ENCODE peak calls at places on chromosomes 12 and 14, in eight cellular contexts. One of them, this sample, is unnamed.

GRCh38 chr12:63394349-63394748 is 243.3 kb upstream of the AVPR1A start:
- DNase-seq in fibroblast of lung: no peak
- DNase-seq in Peyer's patch: no peak
- DNase-seq in HFF-Myc: no peak
- DNase-seq in AG04450: no peak
- DNase-seq in lower leg skin: no peak
- DNase-seq in CD8-positive, alpha-beta T cell: no peak
- DNase-seq in brain microvascular endothelial cell: no peak
- DNase-seq in this sample: no peak

GRCh38 chr14:69059658-69060648 is 80.9 kb upstream of the ACTN1 start:
- DNase-seq in HFF-Myc: peak
- DNase-seq in Peyer's patch: no peak
- DNase-seq in AG04450: peak
- DNase-seq in CD8-positive, alpha-beta T cell: no peak
- DNase-seq in fibroblast of lung: peak
- DNase-seq in brain microvascular endothelial cell: peak
- DNase-seq in lower leg skin: no peak
- DNase-seq in this sample: peak

GRCh38 chr14:52338282-52338681 is 24.2 kb downstream of the PTGER2 start:
- DNase-seq in Peyer's patch: no peak
- DNase-seq in AG04450: no peak
- DNase-seq in CD8-positive, alpha-beta T cell: no peak
- DNase-seq in lower leg skin: no peak
- DNase-seq in brain microvascular endothelial cell: peak
- DNase-seq in fibroblast of lung: peak
- DNase-seq in HFF-Myc: no peak
- DNase-seq in this sample: peak

GRCh38 chr14:72892103-72892878 is 1.6 kb downstream of the DPF3 start:
- DNase-seq in AG04450: no peak
- DNase-seq in fibroblast of lung: peak
- DNase-seq in HFF-Myc: no peak
- DNase-seq in lower leg skin: no peak
- DNase-seq in brain microvascular endothelial cell: peak
- DNase-seq in CD8-positive, alpha-beta T cell: peak
- DNase-seq in Peyer's patch: no peak
- DNase-seq in this sample: no peak

GRCh38 chr12:67667276-67668073 is 18.9 kb downstream of the DYRK2 start:
- DNase-seq in CD8-positive, alpha-beta T cell: no peak
- DNase-seq in lower leg skin: peak
- DNase-seq in brain microvascular endothelial cell: no peak
- DNase-seq in AG04450: no peak
- DNase-seq in Peyer's patch: no peak
- DNase-seq in HFF-Myc: no peak
- DNase-seq in fibroblast of lung: no peak
- DNase-seq in this sample: no peak

GRCh38 chr12:12819752-12820311 is 6.7 kb downstream of the DDX47 start:
- DNase-seq in lower leg skin: no peak
- DNase-seq in HFF-Myc: peak
- DNase-seq in AG04450: peak
- DNase-seq in CD8-positive, alpha-beta T cell: no peak
- DNase-seq in Peyer's patch: no peak
- DNase-seq in brain microvascular endothelial cell: peak
- DNase-seq in fibroblast of lung: peak
- DNase-seq in this sample: peak

GRCh38 chr14:78143489-78144145 is 26.6 kb upstream of the NRXN3 start:
- DNase-seq in fibroblast of lung: peak
- DNase-seq in AG04450: no peak
- DNase-seq in CD8-positive, alpha-beta T cell: no peak
- DNase-seq in HFF-Myc: no peak
- DNase-seq in lower leg skin: no peak
- DNase-seq in Peyer's patch: no peak
- DNase-seq in brain microvascular endothelial cell: no peak
- DNase-seq in this sample: no peak

GRCh38 chr12:122199484-122200355 is 3.8 kb upstream of the B3GNT4 start:
- DNase-seq in brain microvascular endothelial cell: no peak
- DNase-seq in AG04450: no peak
- DNase-seq in Peyer's patch: no peak
- DNase-seq in fibroblast of lung: no peak
- DNase-seq in HFF-Myc: no peak
- DNase-seq in CD8-positive, alpha-beta T cell: no peak
- DNase-seq in lower leg skin: no peak
- DNase-seq in this sample: no peak

GRCh38 chr14:51871846-51872245 is 11.4 kb downstream of the GNG2 start:
- DNase-seq in lower leg skin: no peak
- DNase-seq in CD8-positive, alpha-beta T cell: no peak
- DNase-seq in Peyer's patch: no peak
- DNase-seq in fibroblast of lung: no peak
- DNase-seq in AG04450: no peak
- DNase-seq in HFF-Myc: no peak
- DNase-seq in brain microvascular endothelial cell: no peak
- DNase-seq in this sample: no peak

GRCh38 chr14:61502459-61503093 is 181.2 kb downstream of the PRKCH start:
- DNase-seq in AG04450: no peak
- DNase-seq in fibroblast of lung: peak
- DNase-seq in lower leg skin: no peak
- DNase-seq in CD8-positive, alpha-beta T cell: no peak
- DNase-seq in HFF-Myc: no peak
- DNase-seq in Peyer's patch: no peak
- DNase-seq in brain microvascular endothelial cell: no peak
- DNase-seq in this sample: no peak

GRCh38 chr12:83040339-83040738 is 353.6 kb downstream of the TMTC2 start:
- DNase-seq in brain microvascular endothelial cell: no peak
- DNase-seq in AG04450: no peak
- DNase-seq in lower leg skin: no peak
- DNase-seq in fibroblast of lung: no peak
- DNase-seq in Peyer's patch: no peak
- DNase-seq in HFF-Myc: no peak
- DNase-seq in CD8-positive, alpha-beta T cell: no peak
- DNase-seq in this sample: no peak

GRCh38 chr14:76133103-76133502 is 18.6 kb upstream of the GPATCH2L start:
- DNase-seq in lower leg skin: no peak
- DNase-seq in brain microvascular endothelial cell: peak
- DNase-seq in Peyer's patch: no peak
- DNase-seq in fibroblast of lung: peak
- DNase-seq in CD8-positive, alpha-beta T cell: no peak
- DNase-seq in HFF-Myc: no peak
- DNase-seq in AG04450: no peak
- DNase-seq in this sample: no peak

GRCh38 chr12:34151019-34151418 is 128.7 kb downstream of the ALG10 start:
- DNase-seq in Peyer's patch: no peak
- DNase-seq in CD8-positive, alpha-beta T cell: no peak
- DNase-seq in lower leg skin: no peak
- DNase-seq in brain microvascular endothelial cell: no peak
- DNase-seq in fibroblast of lung: no peak
- DNase-seq in AG04450: no peak
- DNase-seq in HFF-Myc: no peak
- DNase-seq in this sample: no peak

GRCh38 chr14:21063479-21063878 is 5.9 kb downstream of the RNASE8 start:
- DNase-seq in brain microvascular endothelial cell: peak
- DNase-seq in HFF-Myc: no peak
- DNase-seq in CD8-positive, alpha-beta T cell: no peak
- DNase-seq in AG04450: peak
- DNase-seq in lower leg skin: no peak
- DNase-seq in Peyer's patch: no peak
- DNase-seq in fibroblast of lung: peak
- DNase-seq in this sample: no peak

GRCh38 chr12:83093426-83093825 is 406.7 kb downstream of the TMTC2 start:
- DNase-seq in fibroblast of lung: no peak
- DNase-seq in Peyer's patch: no peak
- DNase-seq in brain microvascular endothelial cell: no peak
- DNase-seq in HFF-Myc: no peak
- DNase-seq in CD8-positive, alpha-beta T cell: no peak
- DNase-seq in AG04450: no peak
- DNase-seq in lower leg skin: no peak
- DNase-seq in this sample: no peak

GRCh38 chr14:41423503-41423902 is 183.2 kb upstream of the LRFN5 start:
- DNase-seq in lower leg skin: no peak
- DNase-seq in HFF-Myc: no peak
- DNase-seq in brain microvascular endothelial cell: no peak
- DNase-seq in CD8-positive, alpha-beta T cell: no peak
- DNase-seq in Peyer's patch: no peak
- DNase-seq in fibroblast of lung: peak
- DNase-seq in AG04450: no peak
- DNase-seq in this sample: no peak

GRCh38 chr14:23162005-23162404 is 21.5 kb downstream of the SLC7A8 start:
- DNase-seq in HFF-Myc: no peak
- DNase-seq in CD8-positive, alpha-beta T cell: no peak
- DNase-seq in AG04450: no peak
- DNase-seq in fibroblast of lung: no peak
- DNase-seq in lower leg skin: no peak
- DNase-seq in Peyer's patch: no peak
- DNase-seq in brain microvascular endothelial cell: no peak
- DNase-seq in this sample: no peak

GRCh38 chr12:79710707-79711483 is 20.1 kb upstream of the PAWR start:
- DNase-seq in HFF-Myc: no peak
- DNase-seq in brain microvascular endothelial cell: no peak
- DNase-seq in CD8-positive, alpha-beta T cell: no peak
- DNase-seq in lower leg skin: no peak
- DNase-seq in AG04450: no peak
- DNase-seq in fibroblast of lung: no peak
- DNase-seq in Peyer's patch: no peak
- DNase-seq in this sample: no peak
- H3K4me3 ChIP-seq in HFF-Myc: no peak
- H3K4me3 ChIP-seq in brain microvascular endothelial cell: peak
- H3K4me3 ChIP-seq in CD8-positive, alpha-beta T cell: no peak
- H3K4me3 ChIP-seq in lower leg skin: no peak
- H3K4me3 ChIP-seq in AG04450: no peak
- H3K4me3 ChIP-seq in fibroblast of lung: no peak
- H3K4me3 ChIP-seq in Peyer's patch: no peak
- H3K4me3 ChIP-seq in this sample: no peak

GRCh38 chr14:54549862-54550261 is 17.1 kb upstream of the SAMD4A start:
- DNase-seq in CD8-positive, alpha-beta T cell: no peak
- DNase-seq in fibroblast of lung: peak
- DNase-seq in lower leg skin: no peak
- DNase-seq in HFF-Myc: no peak
- DNase-seq in Peyer's patch: no peak
- DNase-seq in AG04450: no peak
- DNase-seq in brain microvascular endothelial cell: no peak
- DNase-seq in this sample: no peak

GRCh38 chr14:54550514-54550913 is 16.4 kb upstream of the SAMD4A start:
- DNase-seq in brain microvascular endothelial cell: no peak
- DNase-seq in Peyer's patch: no peak
- DNase-seq in CD8-positive, alpha-beta T cell: no peak
- DNase-seq in lower leg skin: no peak
- DNase-seq in HFF-Myc: no peak
- DNase-seq in fibroblast of lung: no peak
- DNase-seq in AG04450: no peak
- DNase-seq in this sample: no peak

GRCh38 chr14:54556535-54556934 is 10.4 kb upstream of the SAMD4A start:
- DNase-seq in CD8-positive, alpha-beta T cell: no peak
- DNase-seq in Peyer's patch: no peak
- DNase-seq in brain microvascular endothelial cell: no peak
- DNase-seq in AG04450: no peak
- DNase-seq in lower leg skin: no peak
- DNase-seq in HFF-Myc: no peak
- DNase-seq in fibroblast of lung: no peak
- DNase-seq in this sample: no peak

GRCh38 chr14:54554401-54554800 is 12.5 kb upstream of the SAMD4A start:
- DNase-seq in HFF-Myc: no peak
- DNase-seq in AG04450: no peak
- DNase-seq in lower leg skin: no peak
- DNase-seq in Peyer's patch: no peak
- DNase-seq in brain microvascular endothelial cell: no peak
- DNase-seq in fibroblast of lung: no peak
- DNase-seq in CD8-positive, alpha-beta T cell: no peak
- DNase-seq in this sample: no peak

DNA sequence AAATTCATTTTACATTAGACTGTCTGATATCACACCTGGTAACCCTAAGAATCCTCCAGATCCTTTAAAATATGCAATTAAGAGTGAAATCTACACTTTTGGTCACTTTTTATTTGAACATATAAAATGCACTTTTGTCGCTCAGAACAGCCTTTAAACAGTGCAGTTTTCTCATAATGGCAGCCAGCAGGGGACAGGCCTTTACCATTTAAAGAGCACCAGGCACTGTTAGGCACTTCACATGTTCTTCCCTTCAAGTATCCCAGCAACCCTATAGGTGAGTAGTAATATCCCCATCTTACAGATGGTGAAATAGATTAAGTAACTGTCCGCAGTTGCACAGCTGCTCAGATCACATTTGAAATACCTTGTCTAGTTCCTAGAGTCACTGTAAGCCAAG is 11.3 kb upstream of the SAMD4A start:
- DNase-seq in HFF-Myc: no peak
- DNase-seq in Peyer's patch: no peak
- DNase-seq in CD8-positive, alpha-beta T cell: no peak
- DNase-seq in brain microvascular endothelial cell: no peak
- DNase-seq in lower leg skin: no peak
- DNase-seq in AG04450: no peak
- DNase-seq in fibroblast of lung: no peak
- DNase-seq in this sample: no peak
- TF ChIP-seq CTCF in HFF-Myc: peak
- TF ChIP-seq CTCF in Peyer's patch: no peak
- TF ChIP-seq CTCF in CD8-positive, alpha-beta T cell: no peak
- TF ChIP-seq CTCF in brain microvascular endothelial cell: peak
- TF ChIP-seq CTCF in lower leg skin: no peak
- TF ChIP-seq CTCF in AG04450: peak
- TF ChIP-seq CTCF in fibroblast of lung: peak
- TF ChIP-seq CTCF in this sample: no peak

GRCh38 chr12:53495903-53496751 is 3.1 kb downstream of the MAP3K12 start:
- DNase-seq in lower leg skin: peak
- DNase-seq in fibroblast of lung: peak
- DNase-seq in AG04450: peak
- DNase-seq in HFF-Myc: no peak
- DNase-seq in brain microvascular endothelial cell: peak
- DNase-seq in Peyer's patch: no peak
- DNase-seq in CD8-positive, alpha-beta T cell: no peak
- DNase-seq in this sample: peak

GRCh38 chr12:53496752-53497032 is 2.6 kb downstream of the MAP3K12 start:
- DNase-seq in Peyer's patch: no peak
- DNase-seq in lower leg skin: no peak
- DNase-seq in CD8-positive, alpha-beta T cell: no peak
- DNase-seq in brain microvascular endothelial cell: no peak
- DNase-seq in AG04450: no peak
- DNase-seq in fibroblast of lung: no peak
- DNase-seq in HFF-Myc: no peak
- DNase-seq in this sample: no peak

GRCh38 chr12:53492188-53492587 is 7.1 kb downstream of the MAP3K12 start:
- DNase-seq in fibroblast of lung: no peak
- DNase-seq in AG04450: no peak
- DNase-seq in brain microvascular endothelial cell: no peak
- DNase-seq in Peyer's patch: no peak
- DNase-seq in lower leg skin: no peak
- DNase-seq in CD8-positive, alpha-beta T cell: no peak
- DNase-seq in HFF-Myc: no peak
- DNase-seq in this sample: no peak

GRCh38 chr12:53492830-53493609 is 6.2 kb downstream of the MAP3K12 start:
- DNase-seq in AG04450: no peak
- DNase-seq in HFF-Myc: peak
- DNase-seq in fibroblast of lung: peak
- DNase-seq in brain microvascular endothelial cell: peak
- DNase-seq in Peyer's patch: peak
- DNase-seq in lower leg skin: peak
- DNase-seq in CD8-positive, alpha-beta T cell: peak
- DNase-seq in this sample: peak

GRCh38 chr12:53493610-53494391 is 5.5 kb downstream of the MAP3K12 start:
- DNase-seq in AG04450: no peak
- DNase-seq in CD8-positive, alpha-beta T cell: no peak
- DNase-seq in lower leg skin: no peak
- DNase-seq in brain microvascular endothelial cell: no peak
- DNase-seq in HFF-Myc: no peak
- DNase-seq in fibroblast of lung: no peak
- DNase-seq in Peyer's patch: no peak
- DNase-seq in this sample: no peak
- H3K4me3 ChIP-seq in AG04450: peak
- H3K4me3 ChIP-seq in CD8-positive, alpha-beta T cell: peak
- H3K4me3 ChIP-seq in lower leg skin: no peak
- H3K4me3 ChIP-seq in brain microvascular endothelial cell: peak
- H3K4me3 ChIP-seq in HFF-Myc: peak
- H3K4me3 ChIP-seq in fibroblast of lung: no peak
- H3K4me3 ChIP-seq in Peyer's patch: peak
- H3K4me3 ChIP-seq in this sample: peak

GRCh38 chr12:111692575-111693210 is 6.8 kb downstream of the ACAD10 start:
- DNase-seq in Peyer's patch: no peak
- DNase-seq in HFF-Myc: no peak
- DNase-seq in AG04450: no peak
- DNase-seq in brain microvascular endothelial cell: peak
- DNase-seq in fibroblast of lung: no peak
- DNase-seq in CD8-positive, alpha-beta T cell: no peak
- DNase-seq in lower leg skin: no peak
- DNase-seq in this sample: no peak
- TF ChIP-seq CTCF in Peyer's patch: no peak
- TF ChIP-seq CTCF in HFF-Myc: peak
- TF ChIP-seq CTCF in AG04450: peak
- TF ChIP-seq CTCF in brain microvascular endothelial cell: peak
- TF ChIP-seq CTCF in fibroblast of lung: peak
- TF ChIP-seq CTCF in CD8-positive, alpha-beta T cell: no peak
- TF ChIP-seq CTCF in lower leg skin: no peak
- TF ChIP-seq CTCF in this sample: peak